ENCODE peak calls at places on chromosomes 6 and 20, in eight cellular contexts. N, C, Q, F, H, S, O and Y are unnamed samples.

GRCh38 chr6:52566853-52567279 is 10.0 kb downstream of the TRAM2 start:
- DNase-seq in F (peak; percentile 45), C (peak; percentile 96), Q (no peak), S (peak; percentile 84), N (peak; percentile 21), O (no peak), H (peak; percentile 97), Y (no peak)

GRCh38 chr20:33679758-33680485 is 5.7 kb upstream of the NECAB3 start:
- DNase-seq in C (no peak), S (no peak), O (no peak), F (no peak), Q (no peak), H (no peak), N (no peak), Y (no peak)

GRCh38 chr6:156348376-156348775 is 428.8 kb upstream of the ARID1B start:
- DNase-seq in O (no peak), N (no peak), S (no peak), H (no peak), Q (no peak), C (no peak), F (no peak), Y (no peak)

GRCh38 chr6:169997930-169998218 is 246.5 kb downstream of the ERMARD start:
- DNase-seq in N (no peak), S (no peak), C (no peak), F (no peak), Q (no peak), O (no peak), H (no peak), Y (no peak)

GRCh38 chr6:24568687-24569086 is 73.9 kb downstream of the ALDH5A1 start:
- DNase-seq in H (no peak), Q (no peak), S (no peak), N (no peak), F (no peak), C (no peak), O (no peak), Y (no peak)

GRCh38 chr6:111888928-111889696 is 15.9 kb upstream of the FYN start:
- DNase-seq in Q (no peak), H (no peak), C (no peak), F (peak; percentile 51), N (no peak), O (peak; percentile 58), S (peak; percentile 48), Y (peak; percentile 30)

GRCh38 chr6:24458134-24458533 is 31.2 kb downstream of the GPLD1 start:
- DNase-seq in Q (no peak), F (no peak), S (no peak), C (no peak), H (no peak), N (no peak), O (no peak), Y (no peak)

GRCh38 chr6:169933251-169933821 is 181.9 kb downstream of the ERMARD start:
- DNase-seq in F (no peak), N (no peak), O (no peak), S (no peak), H (no peak), C (no peak), Q (no peak), Y (no peak)

GRCh38 chr20:31673943-31674463 is 36.3 kb downstream of the COX4I2 start:
- DNase-seq in Q (no peak), S (no peak), F (no peak), C (peak; percentile 2), O (no peak), N (no peak), H (no peak), Y (no peak)

GRCh38 chr20:3283222-3283820 is 44.3 kb upstream of the SLC4A11 start:
- DNase-seq in Q (no peak), N (no peak), C (no peak), F (no peak), H (no peak), O (no peak), S (no peak), Y (no peak)

GRCh38 chr20:35156978-35157377 is 9.8 kb upstream of the EDEM2 start:
- DNase-seq in H (no peak), O (no peak), Q (no peak), S (no peak), C (no peak), F (no peak), N (no peak), Y (no peak)

GRCh38 chr6:116877743-116878142 is 701 bp downstream of the RFX6 start:
- DNase-seq in O (no peak), F (no peak), N (no peak), S (no peak), H (no peak), C (peak; percentile 17), Q (no peak), Y (no peak)

GRCh38 chr6:170128811-170129681 is 161.8 kb downstream of the DLL1 start:
- DNase-seq in O (no peak), H (no peak), N (no peak), S (no peak), C (no peak), F (no peak), Q (peak; percentile 64), Y (peak; percentile 13)

GRCh38 chr6:25404693-25405169 is 125.6 kb downstream of the CARMIL1 start:
- DNase-seq in O (no peak), S (no peak), N (no peak), C (no peak), Q (no peak), F (no peak), H (no peak), Y (no peak)

GRCh38 chr6:66396145-66396544 is 689.1 kb upstream of the EYS start:
- DNase-seq in N (no peak), C (no peak), O (no peak), H (no peak), F (no peak), S (no peak), Q (no peak), Y (peak; percentile 15)

GRCh38 chr20:1734269-1734858 is 76.8 kb upstream of the SIRPG start:
- DNase-seq in H (no peak), C (peak; percentile 79), S (peak; percentile 7), Q (no peak), F (no peak), O (no peak), N (no peak), Y (no peak)

GRCh38 chr6:125198285-125199009 is 44.9 kb downstream of the TPD52L1 start:
- DNase-seq in S (no peak), O (no peak), F (no peak), C (no peak), H (no peak), N (no peak), Q (no peak), Y (no peak)

GRCh38 chr6:32167154-32167760 is 2.9 kb downstream of the EGFL8 start:
- DNase-seq in O (no peak), C (no peak), N (no peak), S (no peak), F (no peak), H (no peak), Q (no peak), Y (no peak)
- TF ChIP-seq CTCF in O (no peak), C (no peak), N (no peak), S (no peak), F (no peak), H (no peak), Q (no peak), Y (no peak)

GRCh38 chr20:44475694-44476560 is at the start of gene TTPAL:
- DNase-seq in F (peak; percentile 92), S (peak; percentile 78), Q (peak; percentile 93), C (peak; percentile 97), N (peak; percentile 90), H (peak; percentile 83), O (peak; percentile 73), Y (peak; percentile 92)
- TF ChIP-seq CTCF in F (peak; percentile 62), S (peak; percentile 25), Q (no peak), C (peak; percentile 41), N (peak; percentile 41), H (peak; percentile 37), O (no peak), Y (peak; percentile 48)

GRCh38 chr6:41583576-41583975 is 37.4 kb downstream of the FOXP4 start:
- DNase-seq in N (no peak), C (no peak), O (no peak), F (no peak), H (no peak), Q (no peak), S (no peak), Y (no peak)

GRCh38 chr6:41586564-41586963 is 40.4 kb downstream of the FOXP4 start:
- DNase-seq in S (no peak), H (no peak), Q (no peak), N (no peak), C (no peak), O (no peak), F (no peak), Y (no peak)

GRCh38 chr6:41585605-41586004 is 39.4 kb downstream of the FOXP4 start:
- DNase-seq in S (no peak), F (no peak), H (no peak), C (no peak), Q (no peak), O (no peak), N (no peak), Y (no peak)

GRCh38 chr6:41584205-41584604 is 38.0 kb downstream of the FOXP4 start:
- DNase-seq in F (no peak), C (no peak), S (no peak), O (no peak), H (no peak), N (no peak), Q (no peak), Y (no peak)

DNA sequence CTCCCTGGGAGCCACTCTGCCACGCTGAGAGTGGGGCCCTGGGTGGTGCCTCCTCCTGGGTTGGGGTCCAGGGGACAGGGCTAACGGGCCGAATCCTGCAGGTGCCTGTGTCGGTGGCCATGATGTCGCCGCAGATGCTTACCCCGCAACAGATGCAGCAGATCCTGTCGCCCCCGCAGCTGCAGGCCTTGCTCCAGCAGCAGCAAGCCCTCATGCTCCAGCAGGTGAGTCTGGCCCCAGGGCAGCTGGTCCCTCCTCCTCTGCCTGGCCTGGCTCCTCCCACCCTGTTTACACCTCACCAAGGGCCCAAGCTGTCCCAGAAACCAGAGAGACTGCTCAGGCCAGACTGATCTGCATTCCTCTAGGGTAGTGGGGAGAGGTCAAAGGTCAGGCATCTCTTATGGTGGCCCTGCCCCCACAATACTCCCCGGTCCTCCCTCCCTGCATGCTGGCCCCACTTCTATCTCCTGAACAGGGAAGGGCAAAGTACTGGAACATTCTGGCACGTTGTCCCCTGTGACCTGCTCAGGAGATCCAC is 38.6 kb downstream of the FOXP4 start:
- DNase-seq in H (no peak), O (no peak), N (no peak), F (no peak), C (no peak), S (no peak), Q (no peak), Y (no peak)
- TF ChIP-seq CTCF in H (no peak), O (no peak), N (no peak), F (no peak), C (no peak), S (no peak), Q (no peak), Y (no peak)

DNA sequence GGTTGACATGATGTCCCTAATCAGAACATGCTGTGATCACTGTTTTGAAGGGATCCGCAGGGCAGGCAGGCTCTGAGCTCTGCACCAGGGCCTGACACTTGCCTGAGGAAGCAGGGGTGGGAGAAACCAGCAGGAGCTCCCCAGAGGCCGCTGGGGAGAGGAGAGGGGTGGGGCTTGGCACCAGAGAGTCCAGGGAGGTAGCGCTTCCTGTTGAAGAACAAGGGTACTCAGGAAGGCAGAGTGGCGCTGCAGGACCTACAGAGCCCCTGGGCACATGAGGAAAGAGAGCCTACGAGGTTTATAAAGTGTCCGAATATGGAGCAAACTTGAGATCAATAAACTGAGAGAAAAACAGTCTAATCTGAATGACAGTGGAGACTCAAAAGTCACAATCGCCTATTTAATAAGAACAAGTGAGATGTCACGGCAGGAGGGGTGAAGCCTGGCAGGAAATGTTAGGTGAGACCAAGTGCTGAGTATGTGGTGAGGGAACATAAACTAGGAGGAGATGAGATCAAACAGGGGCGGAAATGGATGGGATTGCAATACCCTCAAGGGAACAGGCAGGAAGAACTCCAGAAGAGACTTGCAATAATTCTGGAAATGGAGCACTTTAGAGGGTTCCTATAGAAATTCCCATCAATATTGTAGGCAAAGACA is 5.8 kb upstream of the TBXT start:
- DNase-seq in S (no peak), O (no peak), F (peak; percentile 44), N (no peak), H (no peak), C (no peak), Q (no peak), Y (no peak)
- TF ChIP-seq CTCF in S (no peak), O (no peak), F (no peak), N (no peak), H (no peak), C (no peak), Q (no peak), Y (no peak)